ENCODE peak calls at places on chromosomes 12 and 14, in nine cellular contexts. G, T, C, B, S, P, H, K and J are unnamed samples.

GRCh38 chr12:75712223-75712622 is 200.8 kb upstream of the KRR1 start:
- DNase-seq in S (no peak), P (no peak), H (no peak), C (no peak), G (no peak), K (no peak), B (no peak), T (no peak), J (no peak)

GRCh38 chr12:59158066-59158465 is 237.8 kb upstream of the LRIG3 start:
- DNase-seq in P (no peak), S (no peak), T (no peak), H (no peak), G (no peak), B (no peak), K (no peak), C (no peak), J (no peak)

GRCh38 chr14:24080888-24081738 is 9.8 kb downstream of the CPNE6 start:
- DNase-seq in P (peak), G (no peak), C (no peak), K (peak), H (peak), T (peak), B (no peak), S (no peak), J (peak)

GRCh38 chr12:128942960-128943477 is 89.7 kb downstream of the GLT1D1 start:
- DNase-seq in K (no peak), P (no peak), T (no peak), H (no peak), B (no peak), G (no peak), C (no peak), S (no peak), J (no peak)

GRCh38 chr12:4449862-4450222 is 4.2 kb upstream of the FGF6 start:
- DNase-seq in C (peak), H (peak), S (no peak), B (no peak), G (no peak), P (no peak), T (no peak), K (no peak), J (no peak)

GRCh38 chr12:122874081-122874480 is 21.8 kb downstream of the VPS37B start:
- DNase-seq in H (no peak), K (no peak), G (no peak), C (no peak), T (peak), P (no peak), S (no peak), B (peak), J (no peak)

GRCh38 chr14:38065101-38065762 is 142.5 kb upstream of the SSTR1 start:
- DNase-seq in H (no peak), B (no peak), S (no peak), P (no peak), K (peak), G (no peak), C (no peak), T (peak), J (no peak)

GRCh38 chr12:48601013-48601756 is 31.3 kb upstream of the LALBA start:
- DNase-seq in B (no peak), S (peak), P (peak), G (peak), H (no peak), T (no peak), K (no peak), C (peak), J (no peak)